ENCODE peak calls at places on chromosome 21, in seven cellular contexts. One of them, this sample, is unnamed.

GRCh38 chr21:33490991-33491372 is 534 bp downstream of the DNAJC28 start:
- DNase-seq in central memory CD8-positive, alpha-beta T cell: peak
- DNase-seq in adrenal gland: no peak
- DNase-seq in amygdala: no peak
- DNase-seq in AG10803: no peak
- DNase-seq in germinal center: no peak
- DNase-seq in mammary epithelial cell: peak
- DNase-seq in this sample: no peak

GRCh38 chr21:41932576-41933258 is 21.1 kb downstream of the C2CD2 start:
- DNase-seq in central memory CD8-positive, alpha-beta T cell: no peak
- DNase-seq in adrenal gland: peak
- DNase-seq in amygdala: no peak
- DNase-seq in AG10803: peak
- DNase-seq in germinal center: no peak
- DNase-seq in mammary epithelial cell: peak
- DNase-seq in this sample: peak

GRCh38 chr21:45912611-45913415 is 68.8 kb upstream of the COL6A1 start:
- DNase-seq in central memory CD8-positive, alpha-beta T cell: no peak
- DNase-seq in adrenal gland: no peak
- DNase-seq in amygdala: no peak
- DNase-seq in AG10803: no peak
- DNase-seq in germinal center: no peak
- DNase-seq in mammary epithelial cell: no peak
- DNase-seq in this sample: no peak

GRCh38 chr21:43957629-43958362 is 54.3 kb upstream of the TRAPPC10 start:
- DNase-seq in central memory CD8-positive, alpha-beta T cell: no peak
- DNase-seq in adrenal gland: no peak
- DNase-seq in amygdala: no peak
- DNase-seq in AG10803: no peak
- DNase-seq in germinal center: peak
- DNase-seq in mammary epithelial cell: no peak
- DNase-seq in this sample: no peak

GRCh38 chr21:30646904-30647303 is 4.2 kb downstream of the KRTAP20-3 start:
- DNase-seq in central memory CD8-positive, alpha-beta T cell: no peak
- DNase-seq in adrenal gland: no peak
- DNase-seq in amygdala: no peak
- DNase-seq in AG10803: no peak
- DNase-seq in germinal center: no peak
- DNase-seq in mammary epithelial cell: no peak
- DNase-seq in this sample: no peak

GRCh38 chr21:43276811-43277210 is 108.0 kb downstream of the CRYAA start:
- DNase-seq in central memory CD8-positive, alpha-beta T cell: no peak
- DNase-seq in adrenal gland: no peak
- DNase-seq in amygdala: no peak
- DNase-seq in AG10803: no peak
- DNase-seq in germinal center: no peak
- DNase-seq in mammary epithelial cell: no peak
- DNase-seq in this sample: no peak

GRCh38 chr21:33801424-33802405 is 113.9 kb downstream of the ATP5PO start:
- DNase-seq in central memory CD8-positive, alpha-beta T cell: no peak
- DNase-seq in adrenal gland: no peak
- DNase-seq in amygdala: no peak
- DNase-seq in AG10803: peak
- DNase-seq in germinal center: no peak
- DNase-seq in mammary epithelial cell: peak
- DNase-seq in this sample: peak

GRCh38 chr21:35922618-35923017 is 137.7 kb downstream of the SETD4 start:
- DNase-seq in central memory CD8-positive, alpha-beta T cell: no peak
- DNase-seq in adrenal gland: no peak
- DNase-seq in amygdala: no peak
- DNase-seq in AG10803: peak
- DNase-seq in germinal center: no peak
- DNase-seq in mammary epithelial cell: peak
- DNase-seq in this sample: peak

GRCh38 chr21:44723177-44724131 is 12.1 kb upstream of the TSPEAR start:
- DNase-seq in central memory CD8-positive, alpha-beta T cell: no peak
- DNase-seq in adrenal gland: no peak
- DNase-seq in amygdala: no peak
- DNase-seq in AG10803: no peak
- DNase-seq in germinal center: no peak
- DNase-seq in mammary epithelial cell: peak
- DNase-seq in this sample: no peak

GRCh38 chr21:31566061-31566460 is 93.4 kb upstream of the SOD1 start:
- DNase-seq in central memory CD8-positive, alpha-beta T cell: no peak
- DNase-seq in adrenal gland: no peak
- DNase-seq in amygdala: no peak
- DNase-seq in AG10803: no peak
- DNase-seq in germinal center: no peak
- DNase-seq in mammary epithelial cell: no peak
- DNase-seq in this sample: no peak

GRCh38 chr21:45145146-45145545 is 70.8 kb downstream of the ADARB1 start:
- DNase-seq in central memory CD8-positive, alpha-beta T cell: no peak
- DNase-seq in adrenal gland: no peak
- DNase-seq in amygdala: no peak
- DNase-seq in AG10803: no peak
- DNase-seq in germinal center: no peak
- DNase-seq in mammary epithelial cell: no peak
- DNase-seq in this sample: no peak

GRCh38 chr21:44555200-44555875 is 3.3 kb downstream of the KRTAP10-3 start:
- DNase-seq in central memory CD8-positive, alpha-beta T cell: no peak
- DNase-seq in adrenal gland: no peak
- DNase-seq in amygdala: no peak
- DNase-seq in AG10803: no peak
- DNase-seq in germinal center: no peak
- DNase-seq in mammary epithelial cell: no peak
- DNase-seq in this sample: no peak

GRCh38 chr21:46060596-46061061 is 37.3 kb upstream of the COL6A2 start:
- DNase-seq in central memory CD8-positive, alpha-beta T cell: no peak
- DNase-seq in adrenal gland: peak
- DNase-seq in amygdala: no peak
- DNase-seq in AG10803: peak
- DNase-seq in germinal center: no peak
- DNase-seq in mammary epithelial cell: peak
- DNase-seq in this sample: peak

GRCh38 chr21:41023936-41024335 is 144.0 kb upstream of the BACE2 start:
- DNase-seq in central memory CD8-positive, alpha-beta T cell: no peak
- DNase-seq in adrenal gland: no peak
- DNase-seq in amygdala: no peak
- DNase-seq in AG10803: no peak
- DNase-seq in germinal center: no peak
- DNase-seq in mammary epithelial cell: no peak
- DNase-seq in this sample: no peak

GRCh38 chr21:46080171-46081021 is 17.5 kb upstream of the COL6A2 start:
- DNase-seq in central memory CD8-positive, alpha-beta T cell: peak
- DNase-seq in adrenal gland: no peak
- DNase-seq in amygdala: no peak
- DNase-seq in AG10803: peak
- DNase-seq in germinal center: no peak
- DNase-seq in mammary epithelial cell: no peak
- DNase-seq in this sample: no peak

GRCh38 chr21:43210454-43211084 is 41.8 kb downstream of the CRYAA start:
- DNase-seq in central memory CD8-positive, alpha-beta T cell: peak
- DNase-seq in adrenal gland: peak
- DNase-seq in amygdala: no peak
- DNase-seq in AG10803: no peak
- DNase-seq in germinal center: no peak
- DNase-seq in mammary epithelial cell: no peak
- DNase-seq in this sample: no peak

GRCh38 chr21:35384375-35384774 is 335.3 kb upstream of the RUNX1 start:
- DNase-seq in central memory CD8-positive, alpha-beta T cell: no peak
- DNase-seq in adrenal gland: no peak
- DNase-seq in amygdala: no peak
- DNase-seq in AG10803: no peak
- DNase-seq in germinal center: no peak
- DNase-seq in mammary epithelial cell: no peak
- DNase-seq in this sample: no peak

GRCh38 chr21:18164933-18165332 is 79.7 kb upstream of the CHODL start:
- DNase-seq in central memory CD8-positive, alpha-beta T cell: no peak
- DNase-seq in adrenal gland: no peak
- DNase-seq in amygdala: no peak
- DNase-seq in AG10803: no peak
- DNase-seq in germinal center: no peak
- DNase-seq in mammary epithelial cell: no peak
- DNase-seq in this sample: peak

GRCh38 chr21:38768385-38769071 is 37.2 kb upstream of the ETS2 start:
- DNase-seq in central memory CD8-positive, alpha-beta T cell: no peak
- DNase-seq in adrenal gland: no peak
- DNase-seq in amygdala: no peak
- DNase-seq in AG10803: peak
- DNase-seq in germinal center: no peak
- DNase-seq in mammary epithelial cell: peak
- DNase-seq in this sample: peak

GRCh38 chr21:45977396-45977795 is 4.2 kb upstream of the COL6A1 start:
- DNase-seq in central memory CD8-positive, alpha-beta T cell: no peak
- DNase-seq in adrenal gland: no peak
- DNase-seq in amygdala: no peak
- DNase-seq in AG10803: no peak
- DNase-seq in germinal center: no peak
- DNase-seq in mammary epithelial cell: no peak
- DNase-seq in this sample: peak

GRCh38 chr21:44927587-44928461 is 7.1 kb upstream of the ITGB2 start:
- DNase-seq in central memory CD8-positive, alpha-beta T cell: peak
- DNase-seq in adrenal gland: no peak
- DNase-seq in amygdala: no peak
- DNase-seq in AG10803: peak
- DNase-seq in germinal center: peak
- DNase-seq in mammary epithelial cell: peak
- DNase-seq in this sample: peak

GRCh38 chr21:45457832-45458172 is 52.8 kb downstream of the COL18A1 start:
- DNase-seq in central memory CD8-positive, alpha-beta T cell: no peak
- DNase-seq in adrenal gland: no peak
- DNase-seq in amygdala: no peak
- DNase-seq in AG10803: no peak
- DNase-seq in germinal center: no peak
- DNase-seq in mammary epithelial cell: no peak
- DNase-seq in this sample: no peak

GRCh38 chr21:45011911-45012660 is 62.3 kb upstream of the ADARB1 start:
- DNase-seq in central memory CD8-positive, alpha-beta T cell: no peak
- DNase-seq in adrenal gland: peak
- DNase-seq in amygdala: no peak
- DNase-seq in AG10803: peak
- DNase-seq in germinal center: no peak
- DNase-seq in mammary epithelial cell: peak
- DNase-seq in this sample: peak

GRCh38 chr21:32868631-32869454 is 97.3 kb upstream of the PAXBP1 start:
- DNase-seq in central memory CD8-positive, alpha-beta T cell: no peak
- DNase-seq in adrenal gland: no peak
- DNase-seq in amygdala: no peak
- DNase-seq in AG10803: no peak
- DNase-seq in germinal center: no peak
- DNase-seq in mammary epithelial cell: no peak
- DNase-seq in this sample: no peak

GRCh38 chr21:42081931-42082381 is 10.8 kb downstream of the UMODL1 start:
- DNase-seq in central memory CD8-positive, alpha-beta T cell: no peak
- DNase-seq in adrenal gland: peak
- DNase-seq in amygdala: no peak
- DNase-seq in AG10803: no peak
- DNase-seq in germinal center: no peak
- DNase-seq in mammary epithelial cell: no peak
- DNase-seq in this sample: peak

GRCh38 chr21:14300074-14300473 is 82.9 kb downstream of the HSPA13 start:
- DNase-seq in central memory CD8-positive, alpha-beta T cell: no peak
- DNase-seq in adrenal gland: no peak
- DNase-seq in amygdala: no peak
- DNase-seq in AG10803: no peak
- DNase-seq in germinal center: no peak
- DNase-seq in mammary epithelial cell: no peak
- DNase-seq in this sample: no peak

GRCh38 chr21:33541105-33541711 is 709 bp downstream of the GART start:
- DNase-seq in central memory CD8-positive, alpha-beta T cell: no peak
- DNase-seq in adrenal gland: no peak
- DNase-seq in amygdala: no peak
- DNase-seq in AG10803: peak
- DNase-seq in germinal center: peak
- DNase-seq in mammary epithelial cell: no peak
- DNase-seq in this sample: peak

GRCh38 chr21:34126269-34126668 is 52.9 kb downstream of the MRPS6 start:
- DNase-seq in central memory CD8-positive, alpha-beta T cell: no peak
- DNase-seq in adrenal gland: no peak
- DNase-seq in amygdala: no peak
- DNase-seq in AG10803: peak
- DNase-seq in germinal center: no peak
- DNase-seq in mammary epithelial cell: peak
- DNase-seq in this sample: no peak

GRCh38 chr21:43267391-43268085 is 98.7 kb downstream of the CRYAA start:
- DNase-seq in central memory CD8-positive, alpha-beta T cell: no peak
- DNase-seq in adrenal gland: no peak
- DNase-seq in amygdala: no peak
- DNase-seq in AG10803: no peak
- DNase-seq in germinal center: no peak
- DNase-seq in mammary epithelial cell: no peak
- DNase-seq in this sample: no peak

GRCh38 chr21:25790122-25790951 is 55.6 kb downstream of the GABPA start:
- DNase-seq in central memory CD8-positive, alpha-beta T cell: no peak
- DNase-seq in adrenal gland: peak
- DNase-seq in amygdala: peak
- DNase-seq in AG10803: peak
- DNase-seq in germinal center: no peak
- DNase-seq in mammary epithelial cell: peak
- DNase-seq in this sample: peak

GRCh38 chr21:17002628-17003027 is 510.2 kb upstream of the CXADR start:
- DNase-seq in central memory CD8-positive, alpha-beta T cell: no peak
- DNase-seq in adrenal gland: no peak
- DNase-seq in amygdala: no peak
- DNase-seq in AG10803: no peak
- DNase-seq in germinal center: no peak
- DNase-seq in mammary epithelial cell: no peak
- DNase-seq in this sample: no peak

GRCh38 chr21:29072873-29073221 is 601 bp downstream of the CCT8 start:
- DNase-seq in central memory CD8-positive, alpha-beta T cell: no peak
- DNase-seq in adrenal gland: no peak
- DNase-seq in amygdala: no peak
- DNase-seq in AG10803: peak
- DNase-seq in germinal center: no peak
- DNase-seq in mammary epithelial cell: no peak
- DNase-seq in this sample: peak

GRCh38 chr21:28801906-28802305 is 190.8 kb downstream of the LTN1 start:
- DNase-seq in central memory CD8-positive, alpha-beta T cell: no peak
- DNase-seq in adrenal gland: no peak
- DNase-seq in amygdala: no peak
- DNase-seq in AG10803: no peak
- DNase-seq in germinal center: no peak
- DNase-seq in mammary epithelial cell: no peak
- DNase-seq in this sample: no peak

GRCh38 chr21:44865561-44866280 is 7.8 kb downstream of the PTTG1IP start:
- DNase-seq in central memory CD8-positive, alpha-beta T cell: no peak
- DNase-seq in adrenal gland: no peak
- DNase-seq in amygdala: no peak
- DNase-seq in AG10803: no peak
- DNase-seq in germinal center: peak
- DNase-seq in mammary epithelial cell: no peak
- DNase-seq in this sample: peak

GRCh38 chr21:35933466-35933865 is 126.9 kb downstream of the SETD4 start:
- DNase-seq in central memory CD8-positive, alpha-beta T cell: no peak
- DNase-seq in adrenal gland: peak
- DNase-seq in amygdala: no peak
- DNase-seq in AG10803: peak
- DNase-seq in germinal center: no peak
- DNase-seq in mammary epithelial cell: peak
- DNase-seq in this sample: peak

This sample was measured in HT1080.